ENCODE peak calls at places on chromosomes 16 and 17, in nine cellular contexts. Y is thoracic aorta; C is HS-5; V is iris pigment epithelial cell; L is foreskin fibroblast; M is heart right ventricle; I is CD8-positive, alpha-beta memory T cell; J is pancreas; A is mesendoderm. R is an unnamed sample.

GRCh38 chr16:64975821-64976220 is 146.0 kb downstream of the CDH11 start:
- DNase-seq in Y (no peak), J (no peak), A (no peak), V (no peak), I (no peak), C (no peak), M (no peak), L (peak; percentile 66), R (no peak)

GRCh38 chr16:28100810-28101532 is 37.5 kb upstream of the GSG1L start:
- DNase-seq in C (no peak), Y (no peak), I (no peak), J (no peak), A (no peak), M (no peak), V (no peak), L (no peak), R (no peak)

GRCh38 chr16:23914935-23915549 is 79.3 kb downstream of the PRKCB start:
- DNase-seq in V (no peak), C (no peak), L (no peak), J (no peak), M (no peak), Y (no peak), A (no peak), I (no peak), R (no peak)

GRCh38 chr16:29694384-29695195 is 15.6 kb downstream of the QPRT start:
- DNase-seq in A (no peak), L (peak; percentile 44), Y (no peak), M (no peak), I (no peak), V (no peak), J (no peak), C (no peak), R (no peak)

GRCh38 chr17:77394540-77395295 is 253.9 kb downstream of the SEC14L1 start:
- DNase-seq in J (no peak), L (peak; percentile 47), C (no peak), I (no peak), V (no peak), A (no peak), M (no peak), Y (no peak), R (no peak)

GRCh38 chr16:53152321-53152720 is 97.5 kb downstream of the CHD9 start:
- DNase-seq in M (no peak), C (no peak), J (no peak), Y (no peak), I (no peak), L (no peak), V (peak; percentile 15), A (no peak), R (no peak)

GRCh38 chr16:85968041-85968920 is 69.3 kb downstream of the IRF8 start:
- DNase-seq in V (peak; percentile 12), I (no peak), M (no peak), L (no peak), J (no peak), A (no peak), C (no peak), Y (no peak), R (no peak)

GRCh38 chr17:83062818-83063671 is 16.4 kb upstream of the METRNL start:
- DNase-seq in C (no peak), I (no peak), A (no peak), J (peak; percentile 11), Y (peak; percentile 1), M (no peak), V (no peak), L (no peak), R (peak; percentile 59)

GRCh38 chr16:52561910-52562741 is 15.2 kb upstream of the TOX3 start:
- DNase-seq in J (no peak), M (no peak), A (no peak), V (no peak), C (no peak), I (no peak), Y (no peak), L (no peak), R (no peak)

GRCh38 chr17:51439395-51440229 is 179.3 kb downstream of the UTP18 start:
- DNase-seq in A (peak; percentile 45), M (no peak), L (no peak), C (no peak), J (no peak), I (no peak), V (no peak), Y (no peak), R (no peak)